ENCODE peak calls at places on chromosomes 2 and 18, in six cellular contexts. One of them, this sample, is unnamed.

GRCh38 chr18:23259701-23260661 is 124.7 kb downstream of the CABLES1 start:
- DNase-seq in progenitor cell of endocrine pancreas: peak
- DNase-seq in type B pancreatic cell: no peak
- DNase-seq in omental fat pad: no peak
- DNase-seq in fibroblast of mammary gland: peak
- DNase-seq in nephron progenitor cell: peak
- DNase-seq in this sample: peak

GRCh38 chr2:56449449-56449860 is 265.7 kb downstream of the CCDC85A start:
- DNase-seq in omental fat pad: no peak
- DNase-seq in nephron progenitor cell: no peak
- DNase-seq in type B pancreatic cell: no peak
- DNase-seq in progenitor cell of endocrine pancreas: no peak
- DNase-seq in fibroblast of mammary gland: no peak
- DNase-seq in this sample: no peak

GRCh38 chr2:57453929-57454328 is 592.7 kb upstream of the VRK2 start:
- DNase-seq in omental fat pad: no peak
- DNase-seq in nephron progenitor cell: no peak
- DNase-seq in progenitor cell of endocrine pancreas: no peak
- DNase-seq in type B pancreatic cell: no peak
- DNase-seq in fibroblast of mammary gland: no peak
- DNase-seq in this sample: no peak

GRCh38 chr2:143345887-143346612 is 216.8 kb downstream of the ARHGAP15 start:
- DNase-seq in nephron progenitor cell: no peak
- DNase-seq in type B pancreatic cell: no peak
- DNase-seq in fibroblast of mammary gland: no peak
- DNase-seq in progenitor cell of endocrine pancreas: no peak
- DNase-seq in omental fat pad: no peak
- DNase-seq in this sample: no peak

GRCh38 chr18:59853380-59853779 is 46.4 kb upstream of the PMAIP1 start:
- DNase-seq in type B pancreatic cell: no peak
- DNase-seq in fibroblast of mammary gland: no peak
- DNase-seq in omental fat pad: no peak
- DNase-seq in progenitor cell of endocrine pancreas: no peak
- DNase-seq in nephron progenitor cell: no peak
- DNase-seq in this sample: no peak

GRCh38 chr2:174985624-174986023 is 19.6 kb downstream of the CHN1 start:
- DNase-seq in type B pancreatic cell: no peak
- DNase-seq in nephron progenitor cell: no peak
- DNase-seq in omental fat pad: no peak
- DNase-seq in progenitor cell of endocrine pancreas: no peak
- DNase-seq in fibroblast of mammary gland: peak
- DNase-seq in this sample: no peak

GRCh38 chr2:235500761-235501662 is 7.2 kb downstream of the AGAP1 start:
- DNase-seq in type B pancreatic cell: no peak
- DNase-seq in omental fat pad: no peak
- DNase-seq in nephron progenitor cell: no peak
- DNase-seq in fibroblast of mammary gland: peak
- DNase-seq in progenitor cell of endocrine pancreas: no peak
- DNase-seq in this sample: no peak

GRCh38 chr2:134683561-134684112 is 35.2 kb downstream of the TMEM163 start:
- DNase-seq in type B pancreatic cell: no peak
- DNase-seq in omental fat pad: no peak
- DNase-seq in nephron progenitor cell: no peak
- DNase-seq in fibroblast of mammary gland: peak
- DNase-seq in progenitor cell of endocrine pancreas: no peak
- DNase-seq in this sample: no peak

GRCh38 chr2:215920244-215921100 is 92.9 kb downstream of the MREG start:
- DNase-seq in type B pancreatic cell: peak
- DNase-seq in progenitor cell of endocrine pancreas: peak
- DNase-seq in omental fat pad: no peak
- DNase-seq in fibroblast of mammary gland: peak
- DNase-seq in nephron progenitor cell: peak
- DNase-seq in this sample: peak

GRCh38 chr2:72150157-72150960 is 2.7 kb upstream of the CYP26B1 start:
- DNase-seq in nephron progenitor cell: peak
- DNase-seq in type B pancreatic cell: peak
- DNase-seq in fibroblast of mammary gland: peak
- DNase-seq in progenitor cell of endocrine pancreas: peak
- DNase-seq in omental fat pad: peak
- DNase-seq in this sample: peak

GRCh38 chr2:232672581-232672980 is 24.6 kb upstream of the GIGYF2 start:
- DNase-seq in progenitor cell of endocrine pancreas: no peak
- DNase-seq in type B pancreatic cell: no peak
- DNase-seq in fibroblast of mammary gland: no peak
- DNase-seq in nephron progenitor cell: no peak
- DNase-seq in omental fat pad: no peak
- DNase-seq in this sample: no peak

GRCh38 chr2:144083211-144083610 is 436.7 kb downstream of the ZEB2 start:
- DNase-seq in fibroblast of mammary gland: peak
- DNase-seq in omental fat pad: no peak
- DNase-seq in progenitor cell of endocrine pancreas: no peak
- DNase-seq in nephron progenitor cell: no peak
- DNase-seq in type B pancreatic cell: no peak
- DNase-seq in this sample: no peak

GRCh38 chr2:142586693-142587432 is 290.6 kb upstream of the KYNU start:
- DNase-seq in type B pancreatic cell: no peak
- DNase-seq in omental fat pad: no peak
- DNase-seq in progenitor cell of endocrine pancreas: no peak
- DNase-seq in fibroblast of mammary gland: no peak
- DNase-seq in nephron progenitor cell: no peak
- DNase-seq in this sample: no peak

GRCh38 chr18:79343567-79344207 is 52.0 kb upstream of the NFATC1 start:
- DNase-seq in fibroblast of mammary gland: no peak
- DNase-seq in type B pancreatic cell: no peak
- DNase-seq in progenitor cell of endocrine pancreas: no peak
- DNase-seq in nephron progenitor cell: no peak
- DNase-seq in omental fat pad: no peak
- DNase-seq in this sample: no peak

GRCh38 chr2:30425326-30425725 is 21.7 kb upstream of the LCLAT1 start:
- DNase-seq in progenitor cell of endocrine pancreas: no peak
- DNase-seq in omental fat pad: no peak
- DNase-seq in nephron progenitor cell: no peak
- DNase-seq in fibroblast of mammary gland: peak
- DNase-seq in type B pancreatic cell: no peak
- DNase-seq in this sample: no peak

GRCh38 chr2:217294818-217295217 is 435.0 kb upstream of the TNP1 start:
- DNase-seq in progenitor cell of endocrine pancreas: no peak
- DNase-seq in type B pancreatic cell: no peak
- DNase-seq in nephron progenitor cell: no peak
- DNase-seq in fibroblast of mammary gland: no peak
- DNase-seq in omental fat pad: no peak
- DNase-seq in this sample: no peak

GRCh38 chr2:1246239-1246638 is 167.0 kb upstream of the TPO start:
- DNase-seq in type B pancreatic cell: no peak
- DNase-seq in fibroblast of mammary gland: no peak
- DNase-seq in omental fat pad: no peak
- DNase-seq in progenitor cell of endocrine pancreas: no peak
- DNase-seq in nephron progenitor cell: no peak
- DNase-seq in this sample: no peak

GRCh38 chr18:5620284-5620683 is 76.5 kb upstream of the EPB41L3 start:
- DNase-seq in progenitor cell of endocrine pancreas: no peak
- DNase-seq in omental fat pad: no peak
- DNase-seq in fibroblast of mammary gland: peak
- DNase-seq in nephron progenitor cell: no peak
- DNase-seq in type B pancreatic cell: no peak
- DNase-seq in this sample: no peak

GRCh38 chr2:67612576-67612981 is 215.4 kb downstream of the ETAA1 start:
- DNase-seq in omental fat pad: no peak
- DNase-seq in progenitor cell of endocrine pancreas: no peak
- DNase-seq in type B pancreatic cell: no peak
- DNase-seq in nephron progenitor cell: no peak
- DNase-seq in fibroblast of mammary gland: no peak
- DNase-seq in this sample: no peak

GRCh38 chr2:212354382-212354781 is 184.2 kb downstream of the ERBB4 start:
- DNase-seq in fibroblast of mammary gland: no peak
- DNase-seq in type B pancreatic cell: no peak
- DNase-seq in progenitor cell of endocrine pancreas: no peak
- DNase-seq in nephron progenitor cell: no peak
- DNase-seq in omental fat pad: no peak
- DNase-seq in this sample: no peak

GRCh38 chr2:23545811-23546210 is 160.8 kb downstream of the KLHL29 start:
- DNase-seq in nephron progenitor cell: no peak
- DNase-seq in omental fat pad: no peak
- DNase-seq in progenitor cell of endocrine pancreas: no peak
- DNase-seq in fibroblast of mammary gland: no peak
- DNase-seq in type B pancreatic cell: no peak
- DNase-seq in this sample: no peak

GRCh38 chr2:97995026-97995733 is 568 bp downstream of the TMEM131 start:
- DNase-seq in omental fat pad: no peak
- DNase-seq in nephron progenitor cell: peak
- DNase-seq in type B pancreatic cell: peak
- DNase-seq in fibroblast of mammary gland: peak
- DNase-seq in progenitor cell of endocrine pancreas: peak
- DNase-seq in this sample: no peak

GRCh38 chr2:12685956-12686355 is 30.8 kb upstream of the TRIB2 start:
- DNase-seq in omental fat pad: no peak
- DNase-seq in fibroblast of mammary gland: no peak
- DNase-seq in progenitor cell of endocrine pancreas: no peak
- DNase-seq in nephron progenitor cell: no peak
- DNase-seq in type B pancreatic cell: no peak
- DNase-seq in this sample: no peak

GRCh38 chr2:226063704-226064390 is 664.3 kb downstream of the NYAP2 start:
- DNase-seq in fibroblast of mammary gland: peak
- DNase-seq in omental fat pad: no peak
- DNase-seq in progenitor cell of endocrine pancreas: no peak
- DNase-seq in nephron progenitor cell: no peak
- DNase-seq in type B pancreatic cell: no peak
- DNase-seq in this sample: no peak

DNA sequence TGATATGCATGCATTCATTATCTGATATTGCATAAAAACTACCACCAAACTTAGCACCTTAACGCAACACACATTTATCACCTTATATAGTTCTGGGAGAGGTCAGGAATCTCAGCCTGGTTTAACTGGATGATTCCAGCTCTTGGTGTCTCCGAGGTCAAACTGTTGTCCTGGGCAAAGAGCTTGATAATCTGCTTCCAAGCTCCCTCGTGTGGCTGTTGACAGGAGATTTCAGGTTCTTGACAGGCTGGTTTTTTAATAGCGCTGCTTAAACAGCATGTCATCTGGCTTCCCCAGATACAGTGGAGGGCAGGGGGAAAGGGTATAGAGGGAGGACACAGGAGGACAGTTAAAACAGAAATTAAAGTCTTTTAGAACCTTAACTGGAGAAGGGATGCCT is 785.0 kb downstream of the CNTNAP5 start:
- DNase-seq in progenitor cell of endocrine pancreas: peak
- DNase-seq in type B pancreatic cell: no peak
- DNase-seq in nephron progenitor cell: peak
- DNase-seq in omental fat pad: no peak
- DNase-seq in fibroblast of mammary gland: no peak
- DNase-seq in this sample: peak
- TF ChIP-seq CTCF in progenitor cell of endocrine pancreas: peak
- TF ChIP-seq CTCF in type B pancreatic cell: peak
- TF ChIP-seq CTCF in nephron progenitor cell: peak
- TF ChIP-seq CTCF in omental fat pad: no peak
- TF ChIP-seq CTCF in fibroblast of mammary gland: no peak
- TF ChIP-seq CTCF in this sample: peak

GRCh38 chr2:20291106-20291564 is 59.5 kb downstream of the PUM2 start:
- DNase-seq in type B pancreatic cell: no peak
- DNase-seq in nephron progenitor cell: peak
- DNase-seq in progenitor cell of endocrine pancreas: peak
- DNase-seq in omental fat pad: no peak
- DNase-seq in fibroblast of mammary gland: peak
- DNase-seq in this sample: peak
- TF ChIP-seq CTCF in type B pancreatic cell: peak
- TF ChIP-seq CTCF in nephron progenitor cell: peak
- TF ChIP-seq CTCF in progenitor cell of endocrine pancreas: peak
- TF ChIP-seq CTCF in omental fat pad: no peak
- TF ChIP-seq CTCF in fibroblast of mammary gland: peak
- TF ChIP-seq CTCF in this sample: peak

GRCh38 chr2:69225933-69226332 is 161.1 kb downstream of the GFPT1 start:
- DNase-seq in fibroblast of mammary gland: peak
- DNase-seq in type B pancreatic cell: no peak
- DNase-seq in nephron progenitor cell: no peak
- DNase-seq in omental fat pad: no peak
- DNase-seq in progenitor cell of endocrine pancreas: no peak
- DNase-seq in this sample: no peak

GRCh38 chr2:69226886-69227285 is 160.1 kb downstream of the GFPT1 start:
- DNase-seq in type B pancreatic cell: no peak
- DNase-seq in nephron progenitor cell: no peak
- DNase-seq in omental fat pad: no peak
- DNase-seq in fibroblast of mammary gland: no peak
- DNase-seq in progenitor cell of endocrine pancreas: no peak
- DNase-seq in this sample: no peak

GRCh38 chr2:69223759-69224494 is 163.1 kb downstream of the GFPT1 start:
- DNase-seq in nephron progenitor cell: no peak
- DNase-seq in omental fat pad: no peak
- DNase-seq in progenitor cell of endocrine pancreas: no peak
- DNase-seq in type B pancreatic cell: no peak
- DNase-seq in fibroblast of mammary gland: no peak
- DNase-seq in this sample: no peak

GRCh38 chr2:69224495-69224803 is 162.6 kb downstream of the GFPT1 start:
- DNase-seq in progenitor cell of endocrine pancreas: no peak
- DNase-seq in nephron progenitor cell: no peak
- DNase-seq in type B pancreatic cell: no peak
- DNase-seq in omental fat pad: no peak
- DNase-seq in fibroblast of mammary gland: no peak
- DNase-seq in this sample: no peak

GRCh38 chr2:69227717-69228116 is 159.3 kb downstream of the GFPT1 start:
- DNase-seq in omental fat pad: no peak
- DNase-seq in nephron progenitor cell: no peak
- DNase-seq in fibroblast of mammary gland: no peak
- DNase-seq in type B pancreatic cell: no peak
- DNase-seq in progenitor cell of endocrine pancreas: no peak
- DNase-seq in this sample: no peak
- TF ChIP-seq CTCF in omental fat pad: no peak
- TF ChIP-seq CTCF in nephron progenitor cell: no peak
- TF ChIP-seq CTCF in fibroblast of mammary gland: no peak
- TF ChIP-seq CTCF in type B pancreatic cell: no peak
- TF ChIP-seq CTCF in progenitor cell of endocrine pancreas: no peak
- TF ChIP-seq CTCF in this sample: no peak

GRCh38 chr2:148719195-148719749 is 74.7 kb downstream of the EPC2 start:
- DNase-seq in progenitor cell of endocrine pancreas: no peak
- DNase-seq in nephron progenitor cell: no peak
- DNase-seq in omental fat pad: no peak
- DNase-seq in fibroblast of mammary gland: no peak
- DNase-seq in type B pancreatic cell: no peak
- DNase-seq in this sample: no peak
- TF ChIP-seq CTCF in progenitor cell of endocrine pancreas: no peak
- TF ChIP-seq CTCF in nephron progenitor cell: no peak
- TF ChIP-seq CTCF in omental fat pad: no peak
- TF ChIP-seq CTCF in fibroblast of mammary gland: no peak
- TF ChIP-seq CTCF in type B pancreatic cell: no peak
- TF ChIP-seq CTCF in this sample: no peak

This sample was measured in neural crest cell.